ENCODE peak calls at places on chromosome 7, in five cellular contexts. W is psoas muscle, Y is ovary, B is transverse colon, Q is sigmoid colon. H is an unnamed sample.

GRCh38 chr7:48171190-48171589 is at the start of gene ABCA13:
- DNase-seq in W (no peak), Y (no peak), B (no peak), Q (no peak), H (no peak)

GRCh38 chr7:151088019-151088855 is 2.0 kb downstream of the AGAP3 start:
- DNase-seq in W (no peak), Y (peak; percentile 19), B (no peak), Q (no peak), H (no peak)

GRCh38 chr7:19617921-19618320 is 90.9 kb downstream of the POLR1F start:
- DNase-seq in W (no peak), Y (no peak), B (no peak), Q (no peak), H (no peak)

GRCh38 chr7:11457419-11457818 is 374.6 kb downstream of the THSD7A start:
- DNase-seq in W (no peak), Y (no peak), B (no peak), Q (no peak), H (no peak)

GRCh38 chr7:1856161-1856965 is 186.3 kb downstream of the ELFN1 start:
- DNase-seq in W (peak; percentile 46), Y (no peak), B (no peak), Q (peak; percentile 51), H (peak; percentile 40)

GRCh38 chr7:45588466-45588865 is 14.3 kb downstream of the ADCY1 start:
- DNase-seq in W (no peak), Y (no peak), B (no peak), Q (peak; percentile 37), H (no peak)

GRCh38 chr7:156147771-156148504 is 335.7 kb upstream of the SHH start:
- DNase-seq in W (no peak), Y (no peak), B (no peak), Q (no peak), H (no peak)

GRCh38 chr7:102106625-102107024 is 180.0 kb upstream of the SH2B2 start:
- DNase-seq in W (no peak), Y (no peak), B (no peak), Q (peak; percentile 41), H (no peak)

GRCh38 chr7:143906895-143907294 is 4.9 kb upstream of the TCAF1 start:
- DNase-seq in W (no peak), Y (no peak), B (no peak), Q (no peak), H (no peak)

GRCh38 chr7:20007510-20007909 is 209.7 kb downstream of the MACC1 start:
- DNase-seq in W (no peak), Y (no peak), B (no peak), Q (no peak), H (no peak)

GRCh38 chr7:111080495-111081105 is 10.3 kb upstream of the LRRN3 start:
- DNase-seq in W (no peak), Y (no peak), B (no peak), Q (no peak), H (no peak)

GRCh38 chr7:115707236-115707635 is 323.3 kb downstream of the TFEC start:
- DNase-seq in W (no peak), Y (no peak), B (peak; percentile 14), Q (no peak), H (no peak)

GRCh38 chr7:506391-506831 is 13.2 kb downstream of the PDGFA start:
- DNase-seq in W (peak; percentile 40), Y (no peak), B (peak; percentile 7), Q (peak; percentile 57), H (peak; percentile 48)

DNA sequence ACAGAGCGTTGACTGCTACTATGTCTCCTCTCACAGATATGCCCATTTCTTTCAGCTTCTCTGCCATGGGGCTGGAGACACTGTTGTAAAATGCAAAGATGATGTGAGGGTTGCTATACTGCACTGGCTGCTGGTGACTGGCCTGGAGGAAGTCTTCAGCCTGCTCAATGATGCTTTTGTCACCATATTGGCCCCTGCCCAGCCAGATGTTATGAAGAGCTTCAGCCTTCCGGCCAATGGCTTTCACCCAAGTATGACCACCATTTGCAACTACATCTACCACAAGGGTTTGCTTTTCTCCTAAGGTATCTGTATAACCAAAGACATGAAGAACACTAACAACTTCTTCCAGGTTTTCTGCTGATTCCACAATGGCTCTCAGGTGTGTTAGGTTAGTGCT is 1.6 kb downstream of the C7orf25 start:
- DNase-seq in W (no peak), Y (no peak), B (no peak), Q (no peak), H (no peak)
- H3K4me3 ChIP-seq in W (no peak overlapping the region), Y (no peak overlapping the region), B (no peak overlapping the region), Q (no peak overlapping the region), H (no peak overlapping the region)

GRCh38 chr7:55980266-55980665 is 15.9 kb downstream of the NIPSNAP2 start:
- DNase-seq in W (no peak), Y (no peak), B (no peak), Q (no peak), H (no peak)
- H3K36me3 ChIP-seq in W (peaks cover 76% of the 10 kb centered on the region), Y (no peaks in the 10 kb centered on the region), B (peaks cover 73% of the 10 kb centered on the region), Q (peaks cover 56% of the 10 kb centered on the region), H (no peaks in the 10 kb centered on the region)

DNA sequence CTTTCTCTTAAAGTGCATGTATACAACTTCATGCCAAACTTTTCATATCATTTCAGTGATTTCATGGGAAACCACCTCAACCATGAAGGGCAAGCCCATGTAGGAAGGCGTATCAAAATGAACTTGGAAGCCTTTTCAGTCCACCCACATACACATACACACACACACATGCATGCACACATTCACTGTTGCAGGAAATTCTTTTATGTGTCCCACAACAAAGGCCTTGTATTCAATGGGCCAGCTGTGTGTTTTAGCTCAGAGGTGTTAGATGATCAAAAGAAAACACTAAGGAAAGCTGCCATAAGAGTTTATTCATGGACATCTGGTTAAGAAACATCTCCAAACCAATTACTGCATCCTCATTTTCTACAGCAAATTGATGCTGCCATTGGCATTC is 74.5 kb upstream of the STK17A start:
- DNase-seq in W (no peak), Y (no peak), B (no peak), Q (no peak), H (no peak)
- H3K27me3 ChIP-seq in W (peaks cover 4% of the 10 kb centered on the region), Y (no peaks in the 10 kb centered on the region), B (peaks cover 3% of the 10 kb centered on the region), Q (no peaks in the 10 kb centered on the region), H (no peaks in the 10 kb centered on the region)

GRCh38 chr7:158588878-158589442 is 1.3 kb upstream of the PTPRN2 start:
- DNase-seq in W (no peak), Y (no peak), B (no peak), Q (peak; percentile 59), H (no peak)

GRCh38 chr7:158587425-158588084 is at the start of gene PTPRN2:
- DNase-seq in W (peak; percentile 69), Y (peak; percentile 28), B (peak; percentile 72), Q (peak; percentile 70), H (no peak)

GRCh38 chr7:158589653-158590052 is 2.0 kb upstream of the PTPRN2 start:
- DNase-seq in W (no peak), Y (no peak), B (no peak), Q (no peak), H (no peak)

GRCh38 chr7:158586499-158587191 is 978 bp downstream of the PTPRN2 start:
- DNase-seq in W (no peak), Y (no peak), B (no peak), Q (no peak), H (no peak)

GRCh38 chr7:158588085-158588877 is 658 bp upstream of the PTPRN2 start:
- DNase-seq in W (no peak), Y (no peak), B (no peak), Q (peak; percentile 57), H (no peak)
- H3K4me3 ChIP-seq in W (peak overlapping the region; percentile 49), Y (peak overlapping the region; percentile 30), B (peak overlapping the region; percentile 44), Q (peak overlapping the region; percentile 53), H (peak overlapping the region; percentile 32)

DNA sequence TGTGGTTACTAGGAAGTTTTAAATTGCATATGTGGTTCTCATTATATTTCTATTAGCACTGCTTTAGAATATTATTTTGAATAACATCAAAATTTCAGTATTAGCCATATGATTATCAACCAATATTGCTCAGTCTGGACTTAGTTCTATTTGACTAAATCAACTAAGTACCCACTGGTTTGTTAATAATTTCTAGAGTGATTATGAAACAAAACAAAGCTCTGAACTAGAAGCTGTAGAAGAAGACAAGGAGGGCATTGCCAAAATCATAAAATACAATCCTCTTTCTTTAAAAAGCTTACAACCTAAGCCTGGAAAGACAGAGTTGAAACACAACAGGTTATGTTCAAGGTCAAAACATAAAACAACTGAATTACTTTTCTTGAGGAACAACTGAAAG is 204.7 kb downstream of the KMT2C start:
- DNase-seq in W (no peak), Y (no peak), B (no peak), Q (no peak), H (no peak)
- H3K36me3 ChIP-seq in W (peaks cover 96% of the 10 kb centered on the region), Y (no peaks in the 10 kb centered on the region), B (peaks cover 11% of the 10 kb centered on the region), Q (no peaks in the 10 kb centered on the region), H (peaks cover 41% of the 10 kb centered on the region)

DNA sequence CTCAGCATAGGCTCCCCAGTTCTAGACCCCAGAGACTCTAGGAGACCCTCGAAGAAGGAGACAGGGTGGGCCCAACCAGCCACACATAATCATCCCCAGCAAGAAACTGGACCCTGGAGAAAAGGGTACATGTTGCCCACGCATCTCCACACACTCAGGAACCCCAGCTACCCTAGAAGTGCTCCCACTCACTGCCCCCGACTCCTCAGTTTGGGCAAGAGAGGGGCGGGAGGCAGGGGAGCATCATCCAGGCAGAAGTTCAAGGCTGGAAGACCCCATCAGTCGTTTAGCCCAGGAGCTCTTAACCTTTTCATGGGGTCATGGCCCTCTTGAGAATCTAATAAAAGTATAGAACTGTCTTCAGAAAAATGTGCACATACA is 1.8 kb upstream of the ZNF467 start:
- DNase-seq in W (no peak), Y (no peak), B (no peak), Q (no peak), H (no peak)
- H3K27me3 ChIP-seq in W (no peaks in the 10 kb centered on the region), Y (no peaks in the 10 kb centered on the region), B (peaks cover 23% of the 10 kb centered on the region), Q (no peaks in the 10 kb centered on the region), H (no peaks in the 10 kb centered on the region)

GRCh38 chr7:66804001-66804400 is 63.5 kb downstream of the RABGEF1 start:
- DNase-seq in W (no peak), Y (no peak), B (no peak), Q (no peak), H (no peak)
- H3K4me3 ChIP-seq in W (no peak overlapping the region), Y (no peak overlapping the region), B (no peak overlapping the region), Q (no peak overlapping the region), H (no peak overlapping the region)

H was measured in Peyer's patch.